ENCODE peak calls at places on chromosomes 13 and 19, in eight cellular contexts. U is tibial artery, O is tibial nerve, N is HCT116, I is ovary, X is PC-9, P is OCI-LY7, T is heart right ventricle. F is an unnamed sample. For H3K9me3, the result is how much of the 10 kb centered on the place peaks cover.

GRCh38 chr19:6674868-6675305 is 4.9 kb upstream of the TNFSF14 start:
- DNase-seq in P (peak), X (peak), O (peak), I (no peak), U (peak), T (peak), N (no peak), F (peak)

GRCh38 chr13:52991344-52992020 is 37.1 kb upstream of the OLFM4 start:
- DNase-seq in I (no peak), U (no peak), O (no peak), X (no peak), N (no peak), P (no peak), T (no peak), F (no peak)

GRCh38 chr19:1752757-1753728 is at the start of gene ONECUT3:
- DNase-seq in I (no peak), T (no peak), X (no peak), P (no peak), U (no peak), N (no peak), O (no peak), F (no peak)

GRCh38 chr19:39264306-39265290 is 3.6 kb upstream of the IFNL2 start:
- DNase-seq in T (no peak), U (no peak), P (no peak), N (no peak), O (no peak), X (no peak), I (no peak), F (no peak)

GRCh38 chr19:35136977-35137702 is 1.5 kb upstream of the FXYD1 start:
- DNase-seq in P (no peak), N (no peak), I (no peak), U (no peak), O (no peak), T (no peak), X (no peak), F (no peak)

GRCh38 chr13:24512208-24513068 is at the start of gene PARP4:
- DNase-seq in T (peak), P (peak), U (peak), I (peak), O (peak), X (peak), N (peak), F (peak)

GRCh38 chr13:51818771-51819511 is 15.0 kb upstream of the DHRS12 start:
- DNase-seq in X (no peak), I (no peak), T (no peak), P (no peak), N (no peak), U (peak), O (no peak), F (peak)

GRCh38 chr13:105665284-105665683 is 870.2 kb downstream of the EFNB2 start:
- DNase-seq in T (no peak), X (no peak), O (no peak), U (no peak), P (no peak), I (no peak), N (no peak), F (no peak)

GRCh38 chr13:95660981-95661581 is 15.9 kb upstream of the DNAJC3 start:
- DNase-seq in U (no peak), I (no peak), N (peak), T (no peak), P (peak), O (no peak), X (no peak), F (no peak)

GRCh38 chr13:19345916-19346422 is 164.3 kb upstream of the TUBA3C start:
- DNase-seq in N (no peak), I (no peak), O (no peak), P (no peak), T (no peak), X (no peak), U (no peak), F (no peak)

GRCh38 chr19:47700934-47701716 is 12.1 kb upstream of the EHD2 start:
- DNase-seq in I (no peak), T (no peak), U (no peak), P (no peak), X (no peak), O (no peak), N (no peak), F (no peak)

GRCh38 chr13:46721054-46721453 is 75.9 kb downstream of the ESD start:
- DNase-seq in T (peak), N (peak), P (peak), O (peak), U (peak), I (peak), X (peak), F (no peak)

GRCh38 chr19:40827386-40828247 is 22.6 kb downstream of the CYP2A6 start:
- DNase-seq in X (no peak), P (no peak), T (no peak), N (no peak), U (no peak), O (no peak), I (peak), F (no peak)

GRCh38 chr19:13764821-13765394 is 586 bp downstream of the MRI1 start:
- DNase-seq in P (no peak), X (peak), U (no peak), O (no peak), T (no peak), N (no peak), I (peak), F (peak)

GRCh38 chr13:84439108-84439507 is 556.8 kb upstream of the SLITRK1 start:
- DNase-seq in N (no peak), I (no peak), T (no peak), P (no peak), U (no peak), X (no peak), O (no peak), F (no peak)

GRCh38 chr19:38707512-38708114 is 36.7 kb downstream of the CAPN12 start:
- DNase-seq in P (no peak), X (peak), T (peak), U (peak), O (no peak), I (no peak), N (no peak), F (no peak)

GRCh38 chr19:29841559-29842367 is 30.0 kb downstream of the CCNE1 start:
- DNase-seq in U (no peak), I (no peak), N (peak), X (peak), T (peak), P (peak), O (no peak), F (no peak)

GRCh38 chr19:56403261-56403660 is 871 bp upstream of the ZNF583 start:
- DNase-seq in U (no peak), I (peak), P (no peak), T (no peak), N (no peak), X (no peak), O (no peak), F (no peak)

GRCh38 chr19:56403764-56404704 is at the start of gene ZNF583:
- DNase-seq in I (peak), N (no peak), O (peak), T (peak), X (peak), U (peak), P (peak), F (peak)

GRCh38 chr19:56393119-56394012 is at the start of gene ZNF582:
- DNase-seq in N (no peak), P (no peak), X (peak), U (peak), T (peak), O (peak), I (peak), F (peak)

GRCh38 chr19:56400485-56400884 is 3.6 kb upstream of the ZNF583 start:
- DNase-seq in P (no peak), U (no peak), T (no peak), O (no peak), X (no peak), I (no peak), N (no peak), F (no peak)

GRCh38 chr19:56398809-56399208 is 5.3 kb upstream of the ZNF583 start:
- DNase-seq in P (no peak), N (no peak), I (no peak), X (no peak), T (no peak), U (no peak), O (no peak), F (no peak)
- H3K9me3 ChIP-seq in P (under half), N (under half), I (under half), X (under half), T (half or more), U (under half), O (under half), F (under half)

GRCh38 chr13:21399741-21400140 is 59.4 kb downstream of the ZDHHC20 start:
- DNase-seq in U (no peak), P (no peak), T (no peak), N (peak), I (no peak), O (no peak), X (no peak), F (no peak)

DNA sequence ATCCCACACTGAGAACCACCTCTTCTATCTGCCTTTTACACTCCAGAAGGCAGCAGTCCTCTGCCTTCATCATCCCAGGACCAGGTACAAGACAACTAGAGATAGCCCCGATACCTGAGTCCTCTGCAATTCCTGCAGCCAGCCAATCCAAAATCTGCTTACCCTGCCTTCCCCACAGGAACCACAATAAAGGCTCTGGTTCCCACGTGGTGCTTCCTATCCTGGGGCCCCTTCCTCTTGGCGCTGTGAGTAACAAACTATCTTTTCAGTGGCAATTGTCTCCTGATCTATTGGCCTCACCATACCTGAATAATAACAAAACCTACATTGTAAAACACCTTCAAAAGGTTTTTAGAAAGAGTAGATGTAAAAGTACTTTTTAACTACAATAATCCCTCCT is 63.1 kb downstream of the ZDHHC20 start:
- DNase-seq in U (no peak), T (no peak), X (no peak), O (no peak), I (no peak), P (no peak), N (no peak), F (no peak)
- H3K9me3 ChIP-seq in U (under half), T (under half), X (under half), O (under half), I (under half), P (under half), N (under half), F (under half)

DNA sequence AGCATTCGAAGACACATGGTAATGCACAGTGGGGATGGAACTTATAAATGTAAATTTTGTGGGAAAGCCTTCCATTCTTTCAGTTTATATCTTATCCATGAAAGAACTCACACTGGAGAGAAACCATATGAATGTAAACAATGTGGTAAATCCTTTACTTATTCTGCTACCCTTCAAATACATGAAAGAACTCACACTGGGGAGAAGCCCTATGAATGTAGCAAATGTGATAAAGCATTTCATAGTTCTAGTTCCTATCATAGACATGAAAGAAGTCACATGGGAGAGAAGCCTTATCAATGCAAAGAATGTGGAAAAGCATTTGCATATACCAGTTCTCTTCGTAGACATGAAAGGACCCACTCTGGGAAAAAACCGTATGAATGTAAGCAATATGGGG is 16.2 kb upstream of the ZNF763 start:
- DNase-seq in X (no peak), U (no peak), P (no peak), T (no peak), I (no peak), N (no peak), O (no peak), F (no peak)
- H3K9me3 ChIP-seq in X (half or more), U (half or more), P (under half), T (half or more), I (half or more), N (half or more), O (under half), F (half or more)

GRCh38 chr19:12270854-12271253 is 23.8 kb downstream of the ZNF44 start:
- DNase-seq in T (no peak), U (no peak), P (no peak), O (no peak), N (no peak), I (no peak), X (no peak), F (no peak)
- H3K9me3 ChIP-seq in T (half or more), U (under half), P (under half), O (under half), N (under half), I (under half), X (under half), F (under half)

GRCh38 chr19:37342753-37343152 is 28.1 kb upstream of the ZNF527 start:
- DNase-seq in I (no peak), N (no peak), X (no peak), T (no peak), U (no peak), O (no peak), P (no peak), F (no peak)
- H3K9me3 ChIP-seq in I (under half), N (under half), X (under half), T (under half), U (under half), O (under half), P (under half), F (under half)

DNA sequence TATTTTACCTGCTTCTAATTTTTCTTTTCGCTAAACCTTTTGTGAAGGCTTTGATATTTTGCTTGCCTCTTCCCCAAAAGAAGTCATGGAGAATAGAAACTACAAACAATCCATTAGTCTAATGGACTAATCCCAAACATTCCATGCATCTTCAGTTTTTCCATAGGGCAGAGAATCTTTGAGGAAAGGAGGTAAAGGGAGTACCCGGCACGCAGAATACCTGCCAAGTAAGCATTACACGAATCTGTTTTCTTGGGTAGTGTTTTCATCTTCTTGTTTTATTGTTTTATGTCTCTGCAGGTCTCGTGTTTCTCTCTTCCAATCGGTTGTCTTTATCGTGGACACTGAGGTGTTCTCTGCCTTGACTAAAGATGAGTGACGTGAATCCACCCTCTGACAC is at the start of gene NLRP8:
- DNase-seq in P (no peak), U (no peak), I (no peak), X (no peak), O (no peak), N (no peak), T (no peak), F (no peak)
- H3K9me3 ChIP-seq in P (under half), U (under half), I (under half), X (under half), O (under half), N (under half), T (under half), F (under half)

DNA sequence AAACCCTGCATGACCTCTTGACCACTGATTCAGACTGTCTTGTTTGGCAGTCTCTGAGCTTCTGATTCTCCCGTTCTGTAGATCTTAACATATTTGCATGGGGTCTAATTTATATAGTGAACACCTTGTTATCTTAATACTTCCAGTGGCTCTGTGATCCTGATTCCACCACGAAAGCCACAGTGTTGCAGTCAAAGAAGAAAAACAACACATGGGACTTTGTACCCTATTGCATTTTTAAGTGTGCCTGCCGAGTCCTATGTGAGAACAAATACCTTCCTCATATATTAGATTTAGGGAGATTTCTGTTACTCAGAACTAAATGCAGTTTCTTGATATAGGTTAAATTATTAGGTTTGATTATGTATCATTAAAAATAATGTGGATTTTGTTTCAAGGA is 12.3 kb upstream of the ZNF556 start:
- DNase-seq in U (no peak), X (no peak), N (no peak), O (no peak), I (no peak), P (no peak), T (no peak), F (no peak)
- H3K9me3 ChIP-seq in U (half or more), X (under half), N (under half), O (under half), I (under half), P (under half), T (half or more), F (under half)

DNA sequence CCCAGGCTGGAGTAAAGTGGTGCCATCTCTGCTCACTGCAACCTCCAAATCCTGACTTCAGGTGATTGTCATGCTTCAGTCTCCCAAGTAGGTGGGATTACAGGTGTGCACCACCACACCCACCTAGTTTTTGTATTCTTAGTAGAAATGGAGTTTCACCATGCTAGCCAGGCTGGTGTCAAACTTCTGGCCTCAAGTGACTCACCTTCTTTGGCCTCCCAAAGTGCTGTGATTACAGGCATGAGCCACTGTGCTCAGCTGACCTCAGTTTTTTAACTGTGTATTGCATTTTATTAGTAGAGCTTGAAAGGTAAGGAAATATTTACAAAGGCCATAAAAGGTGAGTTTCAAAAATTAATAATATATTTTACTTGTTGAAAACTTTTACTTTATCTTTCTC is 2.3 kb downstream of the ZNF726 start:
- DNase-seq in U (no peak), N (no peak), O (no peak), X (no peak), P (no peak), I (no peak), T (no peak), F (no peak)
- H3K9me3 ChIP-seq in U (under half), N (under half), O (under half), X (under half), P (under half), I (under half), T (under half), F (under half)

GRCh38 chr19:9348253-9348652 is 14.6 kb upstream of the ZNF177 start:
- DNase-seq in O (no peak), U (no peak), X (no peak), I (no peak), N (no peak), T (no peak), P (no peak), F (no peak)

GRCh38 chr19:9354651-9355050 is 8.2 kb upstream of the ZNF177 start:
- DNase-seq in O (no peak), T (no peak), X (no peak), I (no peak), U (no peak), N (no peak), P (no peak), F (no peak)

GRCh38 chr19:9348671-9349070 is 14.1 kb upstream of the ZNF177 start:
- DNase-seq in N (no peak), P (no peak), O (no peak), T (no peak), X (no peak), I (no peak), U (no peak), F (no peak)

GRCh38 chr19:9352505-9352904 is 10.3 kb upstream of the ZNF177 start:
- DNase-seq in U (no peak), P (no peak), N (no peak), X (no peak), I (no peak), T (no peak), O (no peak), F (no peak)

GRCh38 chr19:9353011-9353410 is 9.8 kb upstream of the ZNF177 start:
- DNase-seq in U (no peak), I (no peak), X (no peak), N (no peak), O (no peak), T (no peak), P (no peak), F (no peak)
- H3K9me3 ChIP-seq in U (half or more), I (half or more), X (under half), N (under half), O (under half), T (half or more), P (under half), F (under half)